ENCODE peak calls at places on chromosome 15, in seven cellular contexts. Y is dorsolateral prefrontal cortex, E is anterior cingulate cortex, C is heart right ventricle, F is ovary, D is GM12878, K is NCI-H2081. U is an unnamed sample.

GRCh38 chr15:39692464-39693327 is 89.9 kb downstream of the FSIP1 start:
- DNase-seq in Y (peak), E (peak), C (no peak), F (no peak), D (no peak), K (no peak), U (no peak)

GRCh38 chr15:98000249-98001203 is 40.0 kb downstream of the ARRDC4 start:
- DNase-seq in Y (no peak), E (no peak), C (no peak), F (no peak), D (no peak), K (no peak), U (no peak)

GRCh38 chr15:69784808-69785550 is 312.7 kb downstream of the TLE3 start:
- DNase-seq in Y (no peak), E (no peak), C (no peak), F (no peak), D (no peak), K (no peak), U (no peak)

GRCh38 chr15:79434361-79434760 is 2.2 kb downstream of the MINAR1 start:
- DNase-seq in Y (no peak), E (no peak), C (no peak), F (no peak), D (no peak), K (no peak), U (no peak)

GRCh38 chr15:76340802-76341365 is 4.3 kb downstream of the ISL2 start:
- DNase-seq in Y (no peak), E (no peak), C (no peak), F (no peak), D (no peak), K (no peak), U (peak)

GRCh38 chr15:38090648-38091047 is 156.2 kb downstream of the TMCO5A start:
- DNase-seq in Y (no peak), E (no peak), C (no peak), F (no peak), D (no peak), K (no peak), U (no peak)

GRCh38 chr15:47116698-47117097 is 600.6 kb upstream of the SEMA6D start:
- DNase-seq in Y (no peak), E (no peak), C (no peak), F (no peak), D (no peak), K (no peak), U (no peak)

GRCh38 chr15:98001663-98002194 is 41.2 kb downstream of the ARRDC4 start:
- DNase-seq in Y (no peak), E (no peak), C (no peak), F (no peak), D (no peak), K (no peak), U (no peak)

GRCh38 chr15:25060996-25061620 is 106.3 kb downstream of the SNRPN start:
- DNase-seq in Y (peak), E (no peak), C (no peak), F (no peak), D (no peak), K (no peak), U (peak)

GRCh38 chr15:101000271-101000681 is 81.1 kb downstream of the LRRK1 start:
- DNase-seq in Y (no peak), E (no peak), C (no peak), F (no peak), D (no peak), K (no peak), U (no peak)

GRCh38 chr15:45185903-45186770 is 1.6 kb downstream of the SHF start:
- DNase-seq in Y (no peak), E (no peak), C (no peak), F (peak), D (no peak), K (no peak), U (no peak)

GRCh38 chr15:43749690-43750345 is 3.6 kb downstream of the PDIA3 start:
- DNase-seq in Y (no peak), E (no peak), C (no peak), F (no peak), D (peak), K (no peak), U (no peak)

GRCh38 chr15:59696332-59696731 is 7.2 kb upstream of the BNIP2 start:
- DNase-seq in Y (no peak), E (no peak), C (no peak), F (no peak), D (no peak), K (no peak), U (no peak)

GRCh38 chr15:20346082-20346805 is 195.4 kb downstream of the GOLGA6L6 start:
- DNase-seq in Y (no peak), E (no peak), C (no peak), F (no peak), D (no peak), K (no peak), U (no peak)

GRCh38 chr15:31268911-31269784 is 57.5 kb upstream of the KLF13 start:
- DNase-seq in Y (peak), E (no peak), C (peak), F (no peak), D (no peak), K (no peak), U (no peak)

GRCh38 chr15:67050062-67050461 is 15.3 kb upstream of the SMAD3 start:
- DNase-seq in Y (no peak), E (no peak), C (no peak), F (no peak), D (no peak), K (no peak), U (no peak)

GRCh38 chr15:53862371-53862770 is 102.9 kb upstream of the WDR72 start:
- DNase-seq in Y (no peak), E (no peak), C (no peak), F (no peak), D (no peak), K (no peak), U (no peak)

GRCh38 chr15:48710952-48711495 is 65.5 kb upstream of the FBN1 start:
- DNase-seq in Y (no peak), E (no peak), C (no peak), F (no peak), D (no peak), K (no peak), U (no peak)

GRCh38 chr15:50224606-50225005 is 40.9 kb downstream of the HDC start:
- DNase-seq in Y (no peak), E (no peak), C (no peak), F (no peak), D (no peak), K (no peak), U (no peak)

GRCh38 chr15:88049509-88049908 is 207.0 kb downstream of the NTRK3 start:
- DNase-seq in Y (no peak), E (no peak), C (no peak), F (no peak), D (no peak), K (no peak), U (no peak)

GRCh38 chr15:39833515-39833981 is 50.9 kb upstream of the FSIP1 start:
- DNase-seq in Y (no peak), E (no peak), C (no peak), F (no peak), D (no peak), K (peak), U (no peak)

GRCh38 chr15:89975482-89976291 is 25.4 kb upstream of the ZNF710 start:
- DNase-seq in Y (no peak), E (no peak), C (no peak), F (no peak), D (no peak), K (no peak), U (no peak)

GRCh38 chr15:69535101-69535638 is 82.6 kb downstream of the RPLP1 start:
- DNase-seq in Y (no peak), E (no peak), C (no peak), F (no peak), D (no peak), K (no peak), U (no peak)

GRCh38 chr15:78739996-78740903 is 71.0 kb downstream of the ADAMTS7 start:
- DNase-seq in Y (no peak), E (no peak), C (no peak), F (no peak), D (no peak), K (peak), U (no peak)

GRCh38 chr15:55194246-55194645 is 2.5 kb downstream of the RSL24D1 start:
- DNase-seq in Y (no peak), E (no peak), C (no peak), F (no peak), D (no peak), K (no peak), U (no peak)

GRCh38 chr15:42608110-42608531 is 32.7 kb downstream of the STARD9 start:
- DNase-seq in Y (no peak), E (no peak), C (peak), F (no peak), D (peak), K (no peak), U (no peak)

GRCh38 chr15:70258369-70259029 is 160.8 kb upstream of the TLE3 start:
- DNase-seq in Y (no peak), E (no peak), C (no peak), F (no peak), D (no peak), K (no peak), U (no peak)

GRCh38 chr15:58755350-58755749 is 5.8 kb upstream of the ADAM10 start:
- DNase-seq in Y (no peak), E (no peak), C (no peak), F (no peak), D (no peak), K (no peak), U (no peak)

GRCh38 chr15:63967616-63968015 is 78.7 kb downstream of the DAPK2 start:
- DNase-seq in Y (no peak), E (no peak), C (no peak), F (no peak), D (no peak), K (no peak), U (no peak)

GRCh38 chr15:60479361-60479684 is 381 bp upstream of the ICE2 start:
- DNase-seq in Y (no peak), E (no peak), C (no peak), F (no peak), D (no peak), K (no peak), U (no peak)

GRCh38 chr15:54812383-54812782 is 384.4 kb downstream of the RSL24D1 start:
- DNase-seq in Y (no peak), E (no peak), C (no peak), F (no peak), D (no peak), K (no peak), U (no peak)

GRCh38 chr15:90154861-90155626 is 46.1 kb upstream of the SEMA4B start:
- DNase-seq in Y (no peak), E (no peak), C (no peak), F (no peak), D (no peak), K (no peak), U (no peak)

GRCh38 chr15:39232512-39232911 is 348.4 kb upstream of the THBS1 start:
- DNase-seq in Y (no peak), E (no peak), C (no peak), F (no peak), D (no peak), K (no peak), U (no peak)

GRCh38 chr15:47577476-47577875 is 139.8 kb upstream of the SEMA6D start:
- DNase-seq in Y (no peak), E (no peak), C (no peak), F (no peak), D (no peak), K (no peak), U (no peak)

GRCh38 chr15:29815000-29815704 is 7.1 kb downstream of the TJP1 start:
- DNase-seq in Y (no peak), E (no peak), C (no peak), F (no peak), D (no peak), K (no peak), U (no peak)

GRCh38 chr15:70328137-70329115 is 230.7 kb upstream of the TLE3 start:
- DNase-seq in Y (no peak), E (no peak), C (peak), F (no peak), D (no peak), K (no peak), U (no peak)

GRCh38 chr15:45117327-45118130 is 3.4 kb downstream of the DUOXA2 start:
- DNase-seq in Y (no peak), E (no peak), C (no peak), F (no peak), D (no peak), K (no peak), U (no peak)

GRCh38 chr15:73573572-73573971 is 59.6 kb downstream of the NPTN start:
- DNase-seq in Y (no peak), E (no peak), C (peak), F (no peak), D (no peak), K (peak), U (no peak)

GRCh38 chr15:73583568-73583967 is 49.6 kb downstream of the NPTN start:
- DNase-seq in Y (no peak), E (no peak), C (no peak), F (no peak), D (no peak), K (no peak), U (no peak)

GRCh38 chr15:75903331-75904240 is at the start of gene FBXO22:
- DNase-seq in Y (peak), E (peak), C (peak), F (peak), D (peak), K (peak), U (peak)